ENCODE peak calls at places on chromosomes 5 and 9, in nine cellular contexts. I, C, L, G, E, F, Q, X and Y are unnamed samples.
A peak's percentile ranks its signal among the peaks of the same experiment; 100 is the strongest.

GRCh38 chr5:91312698-91313097 is 70.4 kb downstream of the ARRDC3 start:
- DNase-seq in X (no peak), E (peak; percentile 24), Q (no peak), I (no peak), L (no peak), C (no peak), G (no peak), F (no peak), Y (peak; percentile 25)

GRCh38 chr5:9930156-9930555 is 300.0 kb upstream of the TAS2R1 start:
- DNase-seq in F (no peak), C (no peak), I (no peak), Q (no peak), E (no peak), L (no peak), X (no peak), G (no peak), Y (peak; percentile 31)

GRCh38 chr5:18333841-18334240 is 699.6 kb downstream of the TAF11L14 start:
- DNase-seq in Q (no peak), X (no peak), G (no peak), C (no peak), E (no peak), F (no peak), L (no peak), I (no peak), Y (no peak)

GRCh38 chr5:171445910-171446516 is 26.6 kb downstream of the FGF18 start:
- DNase-seq in L (peak; percentile 75), C (peak; percentile 51), I (no peak), G (no peak), E (peak; percentile 88), X (no peak), Q (no peak), F (no peak), Y (peak; percentile 61)

GRCh38 chr5:1542755-1543154 is 19.0 kb upstream of the LPCAT1 start:
- DNase-seq in Q (no peak), F (peak; percentile 74), C (no peak), I (peak; percentile 36), G (no peak), X (no peak), L (peak; percentile 76), E (peak; percentile 99), Y (peak; percentile 81)

GRCh38 chr9:93257808-93258331 is 73.9 kb downstream of the WNK2 start:
- DNase-seq in F (no peak), C (no peak), G (no peak), X (no peak), E (no peak), Q (no peak), I (no peak), L (peak; percentile 12), Y (no peak)

GRCh38 chr5:78509884-78510769 is 138.4 kb downstream of the LHFPL2 start:
- DNase-seq in Q (no peak), X (no peak), F (no peak), I (no peak), C (no peak), L (peak; percentile 70), G (no peak), E (peak; percentile 29), Y (no peak)

GRCh38 chr5:132266031-132266835 is 8.7 kb downstream of the PDLIM4 start:
- DNase-seq in F (no peak), E (no peak), G (no peak), C (no peak), Q (no peak), X (no peak), L (no peak), I (no peak), Y (no peak)

GRCh38 chr5:64818245-64818644 is 49.5 kb downstream of the CWC27 start:
- DNase-seq in Q (no peak), G (no peak), I (no peak), E (no peak), F (no peak), L (no peak), C (no peak), X (no peak), Y (no peak)

GRCh38 chr5:127203818-127204217 is 86.8 kb upstream of the MEGF10 start:
- DNase-seq in I (no peak), F (no peak), X (no peak), C (peak; percentile 54), L (no peak), G (no peak), E (peak; percentile 71), Q (no peak), Y (peak; percentile 46)

GRCh38 chr5:79512692-79513518 is 1.0 kb downstream of the HOMER1 start:
- DNase-seq in Q (no peak), E (peak; percentile 35), L (no peak), C (peak; percentile 11), F (peak; percentile 35), I (no peak), X (no peak), G (no peak), Y (no peak)

GRCh38 chr5:126354012-126354856 is 69.0 kb upstream of the GRAMD2B start:
- DNase-seq in X (no peak), F (peak; percentile 45), L (no peak), G (no peak), E (peak; percentile 98), Q (no peak), C (peak; percentile 96), I (peak; percentile 94), Y (peak; percentile 99)

GRCh38 chr5:76457685-76458491 is 54.8 kb downstream of the IQGAP2 start:
- DNase-seq in X (no peak), E (no peak), I (no peak), Q (no peak), C (no peak), G (no peak), F (no peak), L (no peak), Y (no peak)

GRCh38 chr5:173326501-173326960 is 1.7 kb downstream of the STC2 start:
- DNase-seq in I (peak; percentile 62), Q (no peak), G (no peak), F (no peak), X (no peak), C (peak; percentile 79), L (no peak), E (peak; percentile 87), Y (peak; percentile 95)

GRCh38 chr9:6229186-6229585 is 13.6 kb downstream of the IL33 start:
- DNase-seq in C (no peak), I (no peak), G (no peak), Q (no peak), L (no peak), X (no peak), E (no peak), F (no peak), Y (no peak)

DNA sequence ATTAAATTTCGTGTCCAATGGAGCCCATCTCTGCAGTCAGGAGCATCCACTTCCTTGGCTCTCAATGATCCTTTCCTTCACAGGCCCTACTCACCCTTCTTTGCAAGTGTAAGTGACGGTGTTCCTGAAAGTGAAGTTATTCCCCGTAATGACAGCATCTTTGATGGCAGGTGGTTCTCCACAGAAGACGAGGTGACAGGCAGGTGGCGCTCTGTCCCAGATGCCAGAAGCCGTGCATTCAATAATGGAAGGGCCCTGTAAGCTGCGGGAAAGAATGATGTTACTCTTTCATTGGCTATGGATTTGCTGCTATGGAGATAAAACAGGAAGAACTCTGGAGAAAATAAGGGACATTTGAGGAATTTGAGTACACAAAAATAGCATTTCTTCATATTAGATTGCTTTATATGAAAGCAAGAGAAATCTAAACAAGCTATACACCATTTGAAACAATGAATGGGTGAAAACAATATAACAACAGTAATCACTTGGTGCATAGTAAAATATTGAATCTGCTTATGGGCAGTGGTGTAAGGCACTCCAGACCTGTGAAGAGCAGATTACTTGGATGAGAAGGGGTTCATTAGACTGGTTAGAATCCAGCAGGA is 89.9 kb upstream of the TXNDC8 start:
- DNase-seq in C (peak; percentile 52), E (peak; percentile 32), F (peak; percentile 34), Q (no peak), L (peak; percentile 29), X (peak; percentile 29), I (no peak), G (peak; percentile 57), Y (peak; percentile 32)
- H3K4me3 ChIP-seq in C (no peak overlapping the region), E (no peak overlapping the region), F (no peak overlapping the region), Q (no peak overlapping the region), L (no peak overlapping the region), X (no peak overlapping the region), I (no peak overlapping the region), G (no peak overlapping the region), Y (no peak overlapping the region)

DNA sequence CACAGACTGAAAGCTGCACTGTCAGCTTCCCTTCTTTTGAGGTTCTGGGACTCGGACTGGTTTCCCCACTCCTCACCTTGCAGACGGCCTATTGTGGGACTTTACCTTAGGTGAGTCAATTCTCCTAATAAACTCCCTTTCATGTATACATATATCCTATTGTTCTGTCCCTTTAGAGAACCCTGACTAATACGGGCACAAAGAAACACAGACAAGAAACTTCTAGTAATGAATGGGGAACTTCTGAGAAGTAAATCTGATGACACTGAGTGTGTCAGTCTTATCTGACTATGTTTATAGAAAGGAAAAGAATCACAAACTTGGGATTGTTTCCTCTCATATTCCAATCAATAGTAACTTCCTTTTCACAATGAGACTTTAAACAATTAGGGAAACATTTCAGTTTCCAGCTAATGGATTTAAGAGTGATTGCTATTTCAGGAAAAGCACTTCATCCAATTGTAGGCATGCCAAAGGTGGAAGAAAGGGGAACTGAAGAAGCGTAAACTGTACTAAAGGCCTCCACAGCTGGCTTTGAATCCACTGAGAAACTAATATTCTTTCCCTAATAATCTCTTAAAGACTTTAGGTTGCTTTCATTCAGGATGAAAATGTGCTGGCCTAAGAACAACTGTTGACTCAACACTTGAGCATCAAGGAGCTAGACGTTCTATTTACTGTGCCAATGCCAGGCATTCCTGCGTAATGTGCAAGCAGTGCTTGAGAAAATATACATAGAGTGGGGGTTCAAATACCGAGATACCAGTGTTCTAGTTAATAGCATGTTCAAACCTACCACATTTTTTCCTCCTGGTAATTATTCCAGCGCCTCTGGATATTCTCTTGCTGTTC is 127.8 kb upstream of the PTGER4 start:
- DNase-seq in I (peak; percentile 75), C (peak; percentile 96), F (peak; percentile 59), X (peak; percentile 7), Q (no peak), E (peak; percentile 97), G (no peak), L (no peak), Y (peak; percentile 96)
- H3K4me3 ChIP-seq in I (no peak overlapping the region), C (no peak overlapping the region), F (no peak overlapping the region), X (no peak overlapping the region), Q (no peak overlapping the region), E (no peak overlapping the region), G (no peak overlapping the region), L (no peak overlapping the region), Y (no peak overlapping the region)

GRCh38 chr9:72205513-72205912 is 56.3 kb downstream of the GDA start:
- DNase-seq in C (no peak), I (no peak), X (no peak), L (no peak), Q (no peak), E (peak; percentile 0), G (no peak), F (no peak), Y (no peak)
- H3K4me3 ChIP-seq in C (no peak overlapping the region), I (no peak overlapping the region), X (no peak overlapping the region), L (no peak overlapping the region), Q (no peak overlapping the region), E (no peak overlapping the region), G (no peak overlapping the region), F (no peak overlapping the region), Y (no peak overlapping the region)

GRCh38 chr5:430214-430925 is 12.6 kb upstream of the EXOC3 start:
- DNase-seq in Q (no peak), C (no peak), E (no peak), L (no peak), X (no peak), I (no peak), F (no peak), G (no peak), Y (no peak)
- H3K4me3 ChIP-seq in Q (no peak overlapping the region), C (no peak overlapping the region), E (no peak overlapping the region), L (no peak overlapping the region), X (no peak overlapping the region), I (no peak overlapping the region), F (no peak overlapping the region), G (no peak overlapping the region), Y (no peak overlapping the region)